ENCODE peak calls at places on chromosomes 1 and 21, in four cellular contexts. L is BE2C, C is uterus, W is hepatocyte. X is an unnamed sample. For H3K9me3, the result is how much of the 10 kb centered on the place peaks cover.

GRCh38 chr1:155909894-155910293 is 1.3 kb downstream of the RIT1 start:
- DNase-seq in L (no peak), C (no peak), W (peak), X (peak)

GRCh38 chr1:198179556-198179981 is 22.8 kb downstream of the NEK7 start:
- DNase-seq in L (no peak), C (no peak), W (peak), X (no peak)

GRCh38 chr1:151047925-151048644 is 534 bp downstream of the C1orf56 start:
- DNase-seq in L (peak), C (peak), W (peak), X (peak)

GRCh38 chr21:26966978-26967913 is at the start of gene ADAMTS5:
- DNase-seq in L (peak), C (peak), W (peak), X (no peak)

GRCh38 chr1:53835491-53835890 is 2.6 kb downstream of the NDC1 start:
- DNase-seq in L (no peak), C (no peak), W (no peak), X (no peak)

GRCh38 chr1:74517599-74518051 is 5.2 kb upstream of the LRRC53 start:
- DNase-seq in L (no peak), C (no peak), W (no peak), X (no peak)

GRCh38 chr21:46124926-46125845 is 27.3 kb downstream of the COL6A2 start:
- DNase-seq in L (peak), C (peak), W (no peak), X (peak)

GRCh38 chr1:155038602-155039307 is 5.1 kb downstream of the DCST1 start:
- DNase-seq in L (no peak), C (no peak), W (peak), X (no peak)

GRCh38 chr1:30447080-30447479 is 276.3 kb downstream of the MATN1 start:
- DNase-seq in L (no peak), C (no peak), W (no peak), X (peak)

GRCh38 chr1:99599678-99600175 is 46.2 kb upstream of the PALMD start:
- DNase-seq in L (peak), C (peak), W (peak), X (peak)

GRCh38 chr21:33019885-33020557 is 5.7 kb upstream of the OLIG2 start:
- DNase-seq in L (no peak), C (no peak), W (no peak), X (no peak)

GRCh38 chr1:33119050-33119449 is 38.1 kb downstream of the AZIN2 start:
- DNase-seq in L (no peak), C (no peak), W (no peak), X (no peak)

GRCh38 chr21:23021481-23021880 is 2023.3 kb downstream of the NCAM2 start:
- DNase-seq in L (no peak), C (no peak), W (no peak), X (no peak)

GRCh38 chr1:39462074-39462473 is 29.4 kb upstream of the BMP8A start:
- DNase-seq in L (no peak), C (no peak), W (no peak), X (no peak)

GRCh38 chr1:17533201-17533600 is 6.3 kb upstream of the ARHGEF10L start:
- DNase-seq in L (no peak), C (no peak), W (no peak), X (no peak)

GRCh38 chr1:178768423-178768822 is 43.4 kb downstream of the RALGPS2 start:
- DNase-seq in L (peak), C (no peak), W (no peak), X (no peak)

GRCh38 chr21:36330904-36331303 is 10.9 kb downstream of the MORC3 start:
- DNase-seq in L (peak), C (peak), W (peak), X (peak)

GRCh38 chr1:238530209-238530851 is 639.6 kb upstream of the ZP4 start:
- DNase-seq in L (no peak), C (no peak), W (no peak), X (no peak)

GRCh38 chr21:41750051-41750450 is 16.8 kb downstream of the RIPK4 start:
- DNase-seq in L (no peak), C (no peak), W (no peak), X (no peak)

GRCh38 chr1:42757892-42758275 is 8.9 kb downstream of the P3H1 start:
- DNase-seq in L (no peak), C (no peak), W (no peak), X (no peak)

GRCh38 chr1:42756956-42757891 is 9.6 kb downstream of the P3H1 start:
- DNase-seq in L (peak), C (no peak), W (peak), X (no peak)

GRCh38 chr1:42758641-42759040 is 8.2 kb downstream of the P3H1 start:
- DNase-seq in L (no peak), C (no peak), W (no peak), X (no peak)

GRCh38 chr1:42761567-42761966 is 5.3 kb downstream of the P3H1 start:
- DNase-seq in L (no peak), C (no peak), W (no peak), X (no peak)

GRCh38 chr1:42759114-42759513 is 7.7 kb downstream of the P3H1 start:
- DNase-seq in L (no peak), C (no peak), W (no peak), X (no peak)
- TF ChIP-seq CTCF in L (no peak), C (no peak), W (no peak), X (no peak)

DNA sequence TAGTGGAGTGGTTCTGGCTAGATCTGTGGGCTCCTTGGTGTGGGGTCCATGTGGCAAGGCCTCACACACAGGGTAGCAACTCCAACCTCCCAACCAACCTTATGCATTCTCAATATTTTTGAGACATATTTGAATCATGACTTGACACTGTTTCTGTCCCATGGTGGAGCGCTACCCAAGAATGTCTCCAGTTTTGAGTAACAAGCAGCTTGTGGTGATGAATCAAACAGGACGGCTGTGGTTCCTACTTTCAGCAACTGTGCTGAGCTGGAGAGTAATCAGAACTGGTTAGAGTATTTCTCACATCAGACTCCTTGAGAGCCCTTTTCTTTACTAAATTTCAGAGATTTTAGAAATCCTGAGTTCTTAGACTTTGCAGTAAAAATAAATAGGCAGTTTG is 3.1 kb downstream of the LCE3D start:
- DNase-seq in L (no peak), C (no peak), W (no peak), X (no peak)
- H3K9me3 ChIP-seq in L (under half), C (under half), W (under half), X (under half)

DNA sequence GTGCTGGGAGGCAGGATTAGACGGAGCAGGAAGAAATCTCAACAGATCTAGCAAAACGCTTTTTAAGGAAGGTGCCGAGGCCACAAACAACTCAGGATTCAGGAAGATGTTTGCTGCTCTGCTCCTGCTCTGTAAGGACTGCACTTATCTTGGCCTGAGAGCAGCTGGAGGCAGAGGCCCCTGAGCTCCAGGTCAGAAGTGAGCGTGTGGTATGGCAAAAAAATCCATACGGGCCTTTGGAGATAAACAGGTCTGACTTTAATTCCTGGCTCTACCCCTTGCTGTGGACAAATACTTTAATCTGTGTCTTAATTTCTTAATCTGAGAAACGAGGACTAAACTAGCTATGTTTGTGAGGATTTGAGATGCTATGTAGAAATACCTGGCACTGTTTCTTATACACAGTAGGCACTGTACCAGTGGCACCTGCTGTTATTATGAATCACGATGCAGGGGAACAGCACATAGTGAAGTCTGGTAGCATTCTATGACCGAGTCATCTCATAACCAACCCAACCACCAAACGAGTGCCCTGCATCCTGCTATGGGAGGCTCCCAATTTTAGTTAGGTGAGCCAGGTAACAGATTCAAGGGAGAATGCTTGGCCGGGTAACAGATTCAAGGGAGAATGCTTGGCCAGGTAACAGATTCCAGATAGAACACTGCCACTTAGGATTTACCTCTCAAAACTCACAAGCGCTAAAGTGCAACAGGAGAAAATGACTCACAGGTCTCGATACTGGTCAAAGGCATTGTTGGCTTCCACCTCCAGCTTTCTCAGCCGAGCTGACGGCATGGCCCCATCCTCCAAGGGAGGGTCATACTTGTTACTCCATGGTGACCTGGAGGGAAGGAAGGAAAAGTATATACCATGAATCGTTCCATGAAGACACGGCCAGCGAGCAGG is 65.9 kb downstream of the SLC66A1 start:
- DNase-seq in L (no peak), C (no peak), W (no peak), X (no peak)
- H3K4me3 ChIP-seq in L (no peak), C (no peak), W (no peak), X (no peak)

DNA sequence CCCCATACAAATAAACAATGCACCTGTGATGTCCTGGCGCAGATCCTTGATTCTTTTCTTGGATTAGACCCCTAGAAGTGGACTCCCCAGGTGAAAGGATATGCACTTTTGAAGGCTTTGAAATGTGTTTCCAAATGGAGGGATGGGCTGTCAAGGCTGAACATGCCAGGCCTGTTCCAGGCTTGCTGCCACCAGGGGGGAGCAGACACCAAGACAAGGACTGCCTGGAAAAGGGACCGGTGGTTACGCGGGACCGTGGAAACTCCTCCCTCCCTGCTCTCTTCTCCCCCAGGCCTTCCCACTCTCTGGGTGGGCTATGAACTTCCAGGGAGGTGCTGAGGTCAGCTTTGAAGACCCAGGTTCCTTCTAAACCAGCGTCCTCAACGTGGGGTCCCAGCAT is 12.7 kb downstream of the C1QB start:
- DNase-seq in L (peak), C (no peak), W (peak), X (no peak)
- TF ChIP-seq CTCF in L (peak), C (no peak), W (peak), X (peak)

GRCh38 chr1:2917284-2917683 is 104.0 kb upstream of the ACTRT2 start:
- DNase-seq in L (no peak), C (no peak), W (no peak), X (no peak)
- H3K9me3 ChIP-seq in L (under half), C (under half), W (under half), X (under half)

GRCh38 chr1:29282135-29282923 is 46.0 kb downstream of the PTPRU start:
- DNase-seq in L (no peak), C (no peak), W (peak), X (no peak)

GRCh38 chr1:29282924-29283803 is 46.8 kb downstream of the PTPRU start:
- DNase-seq in L (peak), C (no peak), W (peak), X (peak)

GRCh38 chr1:29284286-29284960 is 48.1 kb downstream of the PTPRU start:
- DNase-seq in L (no peak), C (no peak), W (no peak), X (no peak)

GRCh38 chr1:29284961-29285560 is 48.7 kb downstream of the PTPRU start:
- DNase-seq in L (no peak), C (no peak), W (no peak), X (no peak)

GRCh38 chr1:29283804-29284195 is 47.5 kb downstream of the PTPRU start:
- DNase-seq in L (no peak), C (no peak), W (no peak), X (no peak)
- H3K4me3 ChIP-seq in L (no peak), C (no peak), W (no peak), X (no peak)

DNA sequence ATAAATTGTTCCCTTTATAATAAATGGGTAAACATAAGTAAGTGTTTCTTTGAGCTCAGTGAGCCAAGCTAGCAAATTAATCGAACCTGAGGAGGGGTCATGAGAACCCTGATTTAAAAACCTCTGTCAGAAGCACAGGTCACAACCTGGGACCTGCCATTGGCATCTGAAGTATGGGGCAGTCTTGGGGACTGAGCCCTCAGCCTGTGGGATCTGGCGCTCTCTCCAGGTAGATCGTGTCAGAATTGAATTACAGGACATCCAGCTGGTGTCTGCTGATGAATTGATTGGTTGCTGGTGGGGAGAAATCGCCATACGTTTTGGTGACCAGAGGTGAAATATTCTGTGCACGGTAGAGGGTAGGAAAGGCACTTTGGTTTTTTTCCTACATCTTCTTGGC is 17.5 kb downstream of the UCK2 start:
- DNase-seq in L (no peak), C (no peak), W (no peak), X (no peak)
- TF ChIP-seq CTCF in L (no peak), C (no peak), W (no peak), X (no peak)

DNA sequence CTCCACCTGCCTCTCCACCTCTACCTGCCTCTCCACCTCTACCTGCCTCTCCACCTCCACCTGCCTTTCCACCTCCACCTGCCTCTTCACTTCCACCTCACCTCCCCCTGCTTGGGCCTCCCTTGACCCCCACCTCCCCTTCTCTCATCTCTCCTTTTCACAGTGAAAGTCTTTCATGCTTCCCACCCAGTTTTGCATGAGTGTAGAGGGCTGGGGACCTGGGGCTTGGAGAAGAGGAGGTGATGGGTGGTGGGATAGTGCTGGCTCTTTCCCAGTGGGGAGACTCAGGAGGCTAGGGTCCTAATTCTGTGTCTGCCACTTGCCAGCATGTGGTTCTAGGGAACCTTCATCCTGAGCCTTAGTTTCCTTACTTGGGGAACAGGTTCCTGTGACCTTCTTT is 316.2 kb upstream of the C1orf174 start:
- DNase-seq in L (no peak), C (no peak), W (no peak), X (no peak)
- H3K9me3 ChIP-seq in L (under half), C (under half), W (under half), X (under half)

DNA sequence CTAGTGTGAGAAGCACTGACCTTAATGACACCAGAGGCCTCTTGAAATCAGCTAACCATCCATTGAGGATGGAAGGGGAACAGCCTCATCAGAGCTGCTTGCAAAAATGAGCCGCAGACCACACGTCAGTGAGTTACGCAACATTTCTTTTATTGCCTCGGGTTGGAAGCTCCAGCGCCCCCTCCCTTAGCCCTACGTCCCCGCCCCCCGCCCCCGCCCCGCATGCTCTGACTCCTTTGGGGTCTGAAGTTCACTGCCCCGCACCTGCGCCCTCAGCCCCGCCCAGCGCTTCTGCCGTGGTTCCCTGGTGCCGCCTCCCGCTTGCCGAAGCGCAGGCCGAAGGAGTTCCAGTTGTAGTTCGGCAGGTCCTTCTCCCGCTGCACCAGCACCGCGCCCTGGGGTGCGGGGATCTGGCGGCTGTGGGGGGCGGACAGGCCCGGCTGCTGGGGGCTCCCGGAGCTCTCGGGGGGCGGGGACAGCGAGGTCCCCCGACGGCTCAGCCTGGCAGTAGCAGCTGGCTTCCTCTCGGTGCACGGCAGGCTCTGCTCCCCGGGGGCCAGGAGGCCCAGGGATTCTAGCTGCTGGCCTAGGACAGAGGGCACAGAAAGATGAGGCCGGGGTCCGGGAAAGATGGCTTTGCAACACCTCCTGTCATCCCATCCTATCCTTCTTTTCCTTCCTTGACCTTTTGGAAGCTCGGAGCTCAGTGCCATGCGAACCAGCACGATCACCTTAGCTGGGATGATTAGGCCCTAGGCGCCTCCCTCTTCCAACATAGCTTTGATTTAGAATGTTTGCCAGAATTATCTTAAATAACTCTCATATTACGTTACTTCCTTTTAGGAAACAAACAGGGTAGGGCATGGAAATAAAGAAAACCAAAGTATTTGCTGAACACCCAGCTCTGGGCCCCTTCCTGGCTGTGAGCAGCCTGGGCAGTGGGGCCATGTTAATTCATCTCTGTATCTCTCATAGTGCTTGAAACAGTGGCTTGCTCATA is 5.8 kb downstream of the KISS1 start:
- DNase-seq in L (peak), C (peak), W (peak), X (no peak)
- H3K4me3 ChIP-seq in L (peak), C (peak), W (no peak), X (no peak)